ENCODE peak calls at places on chromosome 17, in four cellular contexts. One of them, this sample, is unnamed.

GRCh38 chr17:50976951-50977472 is 110.9 kb upstream of the TOB1 start:
- DNase-seq in stimulated activated CD8-positive, alpha-beta memory T cell treated with anti-CD3 and anti-CD28 coated beads, Interleukin-4, amount 100 ng/mL, for 4 hours: no peak
- DNase-seq in non-pigmented ciliary epithelial cell: no peak
- DNase-seq in stimulated activated naive B cell treated with anti-CD40 and anti-IgM and Interleukin-4, amounts not matched to agents 10 μg/mL and 1 μg/mL and 100 μg/mL, for 72 hours: no peak
- DNase-seq in this sample: no peak

GRCh38 chr17:17535957-17536356 is 39.8 kb upstream of the RASD1 start:
- DNase-seq in stimulated activated CD8-positive, alpha-beta memory T cell treated with anti-CD3 and anti-CD28 coated beads, Interleukin-4, amount 100 ng/mL, for 4 hours: no peak
- DNase-seq in non-pigmented ciliary epithelial cell: no peak
- DNase-seq in stimulated activated naive B cell treated with anti-CD40 and anti-IgM and Interleukin-4, amounts not matched to agents 10 μg/mL and 1 μg/mL and 100 μg/mL, for 72 hours: no peak
- DNase-seq in this sample: no peak

GRCh38 chr17:10292057-10292931 is 80.5 kb downstream of the MYH13 start:
- DNase-seq in stimulated activated naive B cell treated with anti-CD40 and anti-IgM and Interleukin-4, amounts not matched to agents 10 μg/mL and 1 μg/mL and 100 μg/mL, for 72 hours: peak; percentile 37
- DNase-seq in non-pigmented ciliary epithelial cell: no peak
- DNase-seq in stimulated activated CD8-positive, alpha-beta memory T cell treated with anti-CD3 and anti-CD28 coated beads, Interleukin-4, amount 100 ng/mL, for 4 hours: no peak
- DNase-seq in this sample: no peak

GRCh38 chr17:36715951-36716350 is 114.6 kb downstream of the MRM1 start:
- DNase-seq in stimulated activated naive B cell treated with anti-CD40 and anti-IgM and Interleukin-4, amounts not matched to agents 10 μg/mL and 1 μg/mL and 100 μg/mL, for 72 hours: no peak
- DNase-seq in non-pigmented ciliary epithelial cell: no peak
- DNase-seq in stimulated activated CD8-positive, alpha-beta memory T cell treated with anti-CD3 and anti-CD28 coated beads, Interleukin-4, amount 100 ng/mL, for 4 hours: no peak
- DNase-seq in this sample: no peak

GRCh38 chr17:80248001-80248893 is 12.4 kb upstream of the RNF213 start:
- DNase-seq in non-pigmented ciliary epithelial cell: no peak
- DNase-seq in stimulated activated CD8-positive, alpha-beta memory T cell treated with anti-CD3 and anti-CD28 coated beads, Interleukin-4, amount 100 ng/mL, for 4 hours: no peak
- DNase-seq in stimulated activated naive B cell treated with anti-CD40 and anti-IgM and Interleukin-4, amounts not matched to agents 10 μg/mL and 1 μg/mL and 100 μg/mL, for 72 hours: no peak
- DNase-seq in this sample: no peak

GRCh38 chr17:73998246-73999220 is 204.9 kb upstream of the RPL38 start:
- DNase-seq in stimulated activated naive B cell treated with anti-CD40 and anti-IgM and Interleukin-4, amounts not matched to agents 10 μg/mL and 1 μg/mL and 100 μg/mL, for 72 hours: peak; percentile 35
- DNase-seq in non-pigmented ciliary epithelial cell: no peak
- DNase-seq in stimulated activated CD8-positive, alpha-beta memory T cell treated with anti-CD3 and anti-CD28 coated beads, Interleukin-4, amount 100 ng/mL, for 4 hours: peak; percentile 19
- DNase-seq in this sample: no peak

GRCh38 chr17:27477050-27477647 is 20.9 kb downstream of the KSR1 start:
- DNase-seq in stimulated activated naive B cell treated with anti-CD40 and anti-IgM and Interleukin-4, amounts not matched to agents 10 μg/mL and 1 μg/mL and 100 μg/mL, for 72 hours: no peak
- DNase-seq in non-pigmented ciliary epithelial cell: no peak
- DNase-seq in stimulated activated CD8-positive, alpha-beta memory T cell treated with anti-CD3 and anti-CD28 coated beads, Interleukin-4, amount 100 ng/mL, for 4 hours: no peak
- DNase-seq in this sample: no peak

GRCh38 chr17:64580384-64581307 is 73.9 kb downstream of the CEP95 start:
- DNase-seq in stimulated activated naive B cell treated with anti-CD40 and anti-IgM and Interleukin-4, amounts not matched to agents 10 μg/mL and 1 μg/mL and 100 μg/mL, for 72 hours: no peak
- DNase-seq in stimulated activated CD8-positive, alpha-beta memory T cell treated with anti-CD3 and anti-CD28 coated beads, Interleukin-4, amount 100 ng/mL, for 4 hours: no peak
- DNase-seq in non-pigmented ciliary epithelial cell: no peak
- DNase-seq in this sample: no peak

GRCh38 chr17:12730931-12731521 is 58.3 kb upstream of the ARHGAP44 start:
- DNase-seq in stimulated activated naive B cell treated with anti-CD40 and anti-IgM and Interleukin-4, amounts not matched to agents 10 μg/mL and 1 μg/mL and 100 μg/mL, for 72 hours: no peak
- DNase-seq in non-pigmented ciliary epithelial cell: no peak
- DNase-seq in stimulated activated CD8-positive, alpha-beta memory T cell treated with anti-CD3 and anti-CD28 coated beads, Interleukin-4, amount 100 ng/mL, for 4 hours: no peak
- DNase-seq in this sample: no peak

GRCh38 chr17:8894189-8894611 is 26.7 kb upstream of the PIK3R6 start:
- DNase-seq in stimulated activated naive B cell treated with anti-CD40 and anti-IgM and Interleukin-4, amounts not matched to agents 10 μg/mL and 1 μg/mL and 100 μg/mL, for 72 hours: no peak
- DNase-seq in stimulated activated CD8-positive, alpha-beta memory T cell treated with anti-CD3 and anti-CD28 coated beads, Interleukin-4, amount 100 ng/mL, for 4 hours: no peak
- DNase-seq in non-pigmented ciliary epithelial cell: no peak
- DNase-seq in this sample: no peak

GRCh38 chr17:48725294-48726064 is 2.5 kb downstream of the PRAC2 start:
- DNase-seq in stimulated activated CD8-positive, alpha-beta memory T cell treated with anti-CD3 and anti-CD28 coated beads, Interleukin-4, amount 100 ng/mL, for 4 hours: no peak
- DNase-seq in non-pigmented ciliary epithelial cell: no peak
- DNase-seq in stimulated activated naive B cell treated with anti-CD40 and anti-IgM and Interleukin-4, amounts not matched to agents 10 μg/mL and 1 μg/mL and 100 μg/mL, for 72 hours: no peak
- DNase-seq in this sample: no peak

GRCh38 chr17:17063546-17064122 is 21.4 kb downstream of the MPRIP start:
- DNase-seq in non-pigmented ciliary epithelial cell: no peak
- DNase-seq in stimulated activated CD8-positive, alpha-beta memory T cell treated with anti-CD3 and anti-CD28 coated beads, Interleukin-4, amount 100 ng/mL, for 4 hours: no peak
- DNase-seq in stimulated activated naive B cell treated with anti-CD40 and anti-IgM and Interleukin-4, amounts not matched to agents 10 μg/mL and 1 μg/mL and 100 μg/mL, for 72 hours: no peak
- DNase-seq in this sample: no peak

GRCh38 chr17:29176500-29177351 is 3.5 kb downstream of the MYO18A start:
- DNase-seq in non-pigmented ciliary epithelial cell: no peak
- DNase-seq in stimulated activated naive B cell treated with anti-CD40 and anti-IgM and Interleukin-4, amounts not matched to agents 10 μg/mL and 1 μg/mL and 100 μg/mL, for 72 hours: peak; percentile 30
- DNase-seq in stimulated activated CD8-positive, alpha-beta memory T cell treated with anti-CD3 and anti-CD28 coated beads, Interleukin-4, amount 100 ng/mL, for 4 hours: peak; percentile 19
- DNase-seq in this sample: peak; percentile 78

GRCh38 chr17:78923660-78924453 is 1.3 kb downstream of the TIMP2 start:
- DNase-seq in non-pigmented ciliary epithelial cell: no peak
- DNase-seq in stimulated activated CD8-positive, alpha-beta memory T cell treated with anti-CD3 and anti-CD28 coated beads, Interleukin-4, amount 100 ng/mL, for 4 hours: peak; percentile 31
- DNase-seq in stimulated activated naive B cell treated with anti-CD40 and anti-IgM and Interleukin-4, amounts not matched to agents 10 μg/mL and 1 μg/mL and 100 μg/mL, for 72 hours: peak; percentile 68
- DNase-seq in this sample: peak; percentile 62

GRCh38 chr17:75144816-75145511 is 9.3 kb downstream of the JPT1 start:
- DNase-seq in stimulated activated CD8-positive, alpha-beta memory T cell treated with anti-CD3 and anti-CD28 coated beads, Interleukin-4, amount 100 ng/mL, for 4 hours: no peak
- DNase-seq in non-pigmented ciliary epithelial cell: no peak
- DNase-seq in stimulated activated naive B cell treated with anti-CD40 and anti-IgM and Interleukin-4, amounts not matched to agents 10 μg/mL and 1 μg/mL and 100 μg/mL, for 72 hours: no peak
- DNase-seq in this sample: no peak

GRCh38 chr17:60134396-60135159 is 15.2 kb upstream of the CA4 start:
- DNase-seq in stimulated activated naive B cell treated with anti-CD40 and anti-IgM and Interleukin-4, amounts not matched to agents 10 μg/mL and 1 μg/mL and 100 μg/mL, for 72 hours: no peak
- DNase-seq in stimulated activated CD8-positive, alpha-beta memory T cell treated with anti-CD3 and anti-CD28 coated beads, Interleukin-4, amount 100 ng/mL, for 4 hours: no peak
- DNase-seq in non-pigmented ciliary epithelial cell: no peak
- DNase-seq in this sample: no peak